ENCODE peak calls at places on chromosome 19, in nine cellular contexts. Y is NCI-H1105; X is NCI-H774; D is stimulated activated CD4-positive, alpha-beta T cell treated with anti-CD3 and anti-CD28 coated beads, Interleukin-15, amount 100 ng/mL, for 1 hour; H is sciatic nerve; C is endothelial cell; U is left ventricle myocardium inferior; P is HT1080; K is HFF-Myc. O is an unnamed sample.

GRCh38 chr19:45216677-45217076 is 28.5 kb downstream of the EXOC3L2 start:
- DNase-seq in U (no peak), D (no peak), P (no peak), H (no peak), K (no peak), X (no peak), Y (no peak), C (no peak), O (no peak)

GRCh38 chr19:33492951-33493350 is 28.6 kb downstream of the PEPD start:
- DNase-seq in Y (no peak), X (no peak), H (no peak), D (no peak), K (no peak), U (no peak), C (no peak), P (no peak), O (no peak)

GRCh38 chr19:50794778-50795664 is 4.8 kb downstream of the ACP4 start:
- DNase-seq in D (peak), Y (no peak), U (no peak), C (no peak), X (peak), K (peak), P (peak), H (no peak), O (no peak)

GRCh38 chr19:56312337-56312736 is 2.3 kb downstream of the ZSCAN5A start:
- DNase-seq in Y (no peak), D (no peak), C (no peak), H (no peak), P (no peak), X (no peak), K (no peak), U (no peak), O (no peak)

GRCh38 chr19:18477974-18478373 is 40.0 kb upstream of the ISYNA1 start:
- DNase-seq in P (no peak), X (no peak), K (no peak), D (no peak), U (no peak), C (no peak), Y (no peak), H (no peak), O (no peak)

GRCh38 chr19:10516064-10516385 is 1.2 kb downstream of the S1PR5 start:
- DNase-seq in Y (no peak), U (no peak), K (no peak), P (no peak), H (no peak), C (no peak), D (no peak), X (no peak), O (no peak)

GRCh38 chr19:17214531-17215124 is 529 bp upstream of the USE1 start:
- DNase-seq in H (no peak), Y (no peak), P (no peak), K (no peak), C (no peak), D (no peak), U (no peak), X (no peak), O (no peak)

GRCh38 chr19:1690570-1691307 is 38.3 kb upstream of the TCF3 start:
- DNase-seq in U (no peak), H (no peak), C (no peak), Y (peak), K (no peak), D (peak), P (no peak), X (no peak), O (peak)

GRCh38 chr19:53908933-53909415 is at the start of gene CACNG7:
- DNase-seq in K (no peak), H (no peak), C (no peak), P (no peak), Y (no peak), U (no peak), D (no peak), X (no peak), O (no peak)

GRCh38 chr19:15684828-15685227 is 11.9 kb downstream of the CYP4F12 start:
- DNase-seq in X (no peak), H (no peak), P (no peak), D (no peak), C (no peak), Y (no peak), U (no peak), K (no peak), O (no peak)

GRCh38 chr19:49798574-49798973 is 14.5 kb downstream of the FUZ start:
- DNase-seq in X (no peak), Y (no peak), P (no peak), D (no peak), H (no peak), U (no peak), C (no peak), K (no peak), O (no peak)

GRCh38 chr19:11356074-11356397 is 804 bp downstream of the PLPPR2 start:
- DNase-seq in C (no peak), D (no peak), U (no peak), H (no peak), X (no peak), K (no peak), Y (no peak), P (no peak), O (no peak)

GRCh38 chr19:3667037-3667638 is 33.1 kb downstream of the PIP5K1C start:
- DNase-seq in K (no peak), D (no peak), U (no peak), Y (no peak), C (no peak), H (no peak), P (no peak), X (no peak), O (no peak)

GRCh38 chr19:1608414-1609391 is 3.4 kb upstream of the UQCR11 start:
- DNase-seq in C (no peak), Y (no peak), D (no peak), H (no peak), U (no peak), X (no peak), K (no peak), P (no peak), O (no peak)

GRCh38 chr19:18167975-18168645 is 5.5 kb upstream of the IFI30 start:
- DNase-seq in D (no peak), K (no peak), C (peak), Y (no peak), X (no peak), H (peak), U (peak), P (no peak), O (peak)

GRCh38 chr19:1171755-1172352 is 2.2 kb downstream of the SBNO2 start:
- DNase-seq in U (no peak), H (no peak), P (no peak), K (no peak), X (no peak), Y (no peak), D (no peak), C (no peak), O (no peak)

GRCh38 chr19:49507803-49508494 is 4.5 kb upstream of the FCGRT start:
- DNase-seq in Y (no peak), K (no peak), D (no peak), X (no peak), P (no peak), C (no peak), U (no peak), H (no peak), O (no peak)

GRCh38 chr19:57803594-57804325 is 11.0 kb downstream of the ZNF552 start:
- DNase-seq in X (no peak), Y (peak), D (no peak), H (no peak), C (peak), K (peak), P (peak), U (no peak), O (peak)

GRCh38 chr19:47776568-47776967 is 1.9 kb upstream of the SELENOW start:
- DNase-seq in P (peak), C (peak), U (no peak), H (no peak), X (peak), K (no peak), D (no peak), Y (peak), O (no peak)

GRCh38 chr19:57099199-57099661 is 20.6 kb upstream of the USP29 start:
- DNase-seq in D (peak), K (peak), C (peak), P (peak), U (peak), Y (no peak), H (peak), X (peak), O (peak)

GRCh38 chr19:48108997-48109782 is 1.4 kb downstream of the PLA2G4C start:
- DNase-seq in D (no peak), K (no peak), P (no peak), X (no peak), C (no peak), Y (no peak), U (no peak), H (no peak), O (no peak)

GRCh38 chr19:46495789-46496099 is at the start of gene PNMA8B:
- DNase-seq in P (no peak), D (no peak), X (peak), K (no peak), Y (peak), U (peak), H (peak), C (peak), O (peak)

GRCh38 chr19:15589760-15590451 is 25.1 kb upstream of the CYP4F8 start:
- DNase-seq in K (no peak), D (no peak), U (no peak), H (no peak), P (no peak), C (no peak), X (no peak), Y (no peak), O (no peak)

GRCh38 chr19:49326165-49326704 is 1.2 kb upstream of the SLC6A16 start:
- DNase-seq in H (no peak), D (no peak), C (no peak), U (no peak), X (no peak), Y (no peak), K (no peak), P (no peak), O (no peak)